ENCODE peak calls at places on chromosomes 6 and 20, in seven cellular contexts. F is body of pancreas; W is H9; I is activated CD8-positive, alpha-beta T cell treated with anti-CD3 and anti-CD28 coated beads for 36 hours; O is AG04450; L is pancreas; N is HFF-Myc. V is an unnamed sample.

GRCh38 chr6:149964243-149965190 is 774 bp downstream of the ULBP1 start:
- DNase-seq in I (peak; percentile 35), F (no peak), L (no peak), N (no peak), W (peak; percentile 50), O (no peak), V (peak; percentile 43)

GRCh38 chr6:46490425-46491200 is 636 bp downstream of the RCAN2 start:
- DNase-seq in O (no peak), I (no peak), F (peak; percentile 54), W (peak; percentile 74), L (peak; percentile 76), N (no peak), V (peak; percentile 77)

GRCh38 chr6:159169193-159169555 is at the start of gene FNDC1:
- DNase-seq in N (no peak), O (no peak), F (peak; percentile 41), I (peak; percentile 67), L (no peak), W (peak; percentile 48), V (peak; percentile 81)

GRCh38 chr6:163944897-163945296 is 530.4 kb downstream of the QKI start:
- DNase-seq in O (no peak), N (no peak), W (no peak), I (no peak), F (no peak), L (no peak), V (no peak)

GRCh38 chr20:36821964-36822437 is 48.4 kb upstream of the DSN1 start:
- DNase-seq in F (no peak), W (no peak), O (no peak), I (no peak), N (no peak), L (no peak), V (no peak)

GRCh38 chr6:11950109-11950508 is 62.0 kb upstream of the HIVEP1 start:
- DNase-seq in O (no peak), N (no peak), I (no peak), W (no peak), F (no peak), L (no peak), V (no peak)

GRCh38 chr6:74578339-74578738 is 627.5 kb downstream of the COL12A1 start:
- DNase-seq in N (peak; percentile 80), W (no peak), I (no peak), L (no peak), F (no peak), O (peak; percentile 58), V (no peak)

GRCh38 chr6:40912158-40912946 is 126.7 kb downstream of the UNC5CL start:
- DNase-seq in F (peak; percentile 84), L (peak; percentile 70), I (peak; percentile 70), O (no peak), W (peak; percentile 74), N (peak; percentile 33), V (peak; percentile 36)

GRCh38 chr20:49729780-49730179 is 16.1 kb upstream of the B4GALT5 start:
- DNase-seq in W (no peak), F (no peak), N (no peak), O (peak; percentile 16), L (no peak), I (no peak), V (no peak)

GRCh38 chr20:48175261-48175660 is 390.0 kb upstream of the SULF2 start:
- DNase-seq in W (no peak), O (no peak), F (no peak), N (no peak), I (no peak), L (no peak), V (no peak)

GRCh38 chr6:137804647-137805046 is 62.4 kb upstream of the TNFAIP3 start:
- DNase-seq in W (no peak), N (no peak), I (no peak), O (no peak), F (no peak), L (no peak), V (no peak)

GRCh38 chr6:93962566-93962965 is 543.2 kb upstream of the EPHA7 start:
- DNase-seq in F (no peak), N (no peak), O (no peak), I (no peak), L (peak; percentile 13), W (no peak), V (no peak)

GRCh38 chr20:62702886-62703852 is 5.5 kb upstream of the NTSR1 start:
- DNase-seq in I (peak; percentile 55), L (peak; percentile 28), O (peak; percentile 72), W (no peak), N (peak; percentile 85), F (no peak), V (no peak)

GRCh38 chr6:87174078-87174579 is 18.8 kb downstream of the ZNF292 start:
- DNase-seq in O (no peak), F (no peak), W (no peak), N (no peak), L (no peak), I (no peak), V (no peak)

GRCh38 chr20:48292806-48293205 is 507.5 kb upstream of the SULF2 start:
- DNase-seq in L (no peak), F (no peak), N (no peak), I (no peak), W (peak; percentile 79), O (no peak), V (no peak)

GRCh38 chr6:7085911-7086310 is 21.9 kb upstream of the RREB1 start:
- DNase-seq in W (no peak), O (no peak), N (no peak), F (peak; percentile 60), L (no peak), I (peak; percentile 28), V (no peak)

GRCh38 chr6:100549406-100550167 is 84.9 kb upstream of the SIM1 start:
- DNase-seq in W (no peak), L (no peak), N (no peak), F (no peak), O (peak; percentile 39), I (no peak), V (no peak)

GRCh38 chr6:142304241-142304640 is 2.4 kb downstream of the ADGRG6 start:
- DNase-seq in N (no peak), O (no peak), F (no peak), L (no peak), W (no peak), I (no peak), V (no peak)

GRCh38 chr6:107396226-107396625 is 63.1 kb downstream of the PDSS2 start:
- DNase-seq in O (no peak), N (no peak), L (no peak), I (no peak), W (no peak), F (no peak), V (no peak)

GRCh38 chr6:123909989-123910388 is 106.3 kb downstream of the NKAIN2 start:
- DNase-seq in L (no peak), O (no peak), N (no peak), W (no peak), F (no peak), I (no peak), V (no peak)

GRCh38 chr6:158043008-158043407 is 61.3 kb downstream of the SYNJ2 start:
- DNase-seq in N (no peak), O (no peak), W (no peak), I (no peak), F (no peak), L (peak; percentile 47), V (no peak)

GRCh38 chr20:5482791-5483190 is 166.0 kb upstream of the PROKR2 start:
- DNase-seq in I (no peak), W (no peak), L (no peak), N (no peak), F (no peak), O (no peak), V (no peak)

GRCh38 chr6:80181352-80182081 is 75.0 kb downstream of the BCKDHB start:
- DNase-seq in W (no peak), O (no peak), N (no peak), F (no peak), L (no peak), I (no peak), V (no peak)

GRCh38 chr6:133991096-133991593 is 38.1 kb downstream of the TBPL1 start:
- DNase-seq in I (no peak), L (no peak), O (peak; percentile 61), F (peak; percentile 13), W (no peak), N (peak; percentile 56), V (no peak)

GRCh38 chr20:39210331-39211074 is 248.4 kb downstream of the DHX35 start:
- DNase-seq in I (no peak), O (no peak), L (no peak), F (no peak), N (no peak), W (no peak), V (no peak)

GRCh38 chr6:139965393-139965792 is 590.9 kb upstream of the CITED2 start:
- DNase-seq in N (no peak), F (no peak), L (no peak), I (no peak), W (no peak), O (no peak), V (no peak)

GRCh38 chr6:166862978-166863530 is 93.3 kb downstream of the RNASET2 start:
- DNase-seq in O (no peak), L (no peak), W (no peak), F (no peak), I (no peak), N (no peak), V (no peak)

GRCh38 chr6:18997375-18997826 is 610.3 kb downstream of the RNF144B start:
- DNase-seq in N (peak; percentile 0), F (peak; percentile 37), W (peak; percentile 53), L (no peak), O (no peak), I (no peak), V (no peak)
- TF ChIP-seq CTCF in N (peak; percentile 22), F (peak; percentile 59), W (peak; percentile 78), L (peak; percentile 58), O (peak; percentile 75), I (no peak), V (peak; percentile 44)

GRCh38 chr6:161557333-161558107 is 283.7 kb upstream of the AGPAT4 start:
- DNase-seq in L (no peak), O (no peak), F (no peak), I (no peak), N (no peak), W (no peak), V (no peak)
- TF ChIP-seq CTCF in L (no peak), O (no peak), F (no peak), I (no peak), N (no peak), W (peak; percentile 52), V (no peak)

DNA sequence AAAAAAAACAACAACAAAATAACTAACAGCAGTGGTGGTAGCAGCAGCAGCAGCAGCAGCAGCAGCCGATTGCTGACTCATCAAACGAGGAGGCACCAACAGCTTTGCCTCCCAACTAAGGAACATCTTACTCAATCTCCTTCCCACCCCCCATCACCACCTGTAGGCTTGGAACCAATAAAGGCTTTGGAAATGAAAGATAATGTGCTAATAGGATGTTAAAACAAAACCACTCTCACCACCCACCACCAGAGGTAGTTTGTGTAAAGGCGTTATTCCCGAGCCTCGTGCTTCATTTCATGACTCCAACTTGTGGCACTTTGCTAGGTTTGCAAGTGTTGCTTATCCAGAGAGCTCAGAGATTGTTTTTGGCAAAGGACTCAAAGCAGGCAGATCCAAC is 346.5 kb downstream of the CD83 start:
- DNase-seq in N (no peak), F (no peak), I (no peak), O (no peak), L (no peak), W (peak; percentile 52), V (no peak)
- TF ChIP-seq CTCF in N (no peak), F (no peak), I (no peak), O (peak; percentile 33), L (no peak), W (peak; percentile 41), V (no peak)

DNA sequence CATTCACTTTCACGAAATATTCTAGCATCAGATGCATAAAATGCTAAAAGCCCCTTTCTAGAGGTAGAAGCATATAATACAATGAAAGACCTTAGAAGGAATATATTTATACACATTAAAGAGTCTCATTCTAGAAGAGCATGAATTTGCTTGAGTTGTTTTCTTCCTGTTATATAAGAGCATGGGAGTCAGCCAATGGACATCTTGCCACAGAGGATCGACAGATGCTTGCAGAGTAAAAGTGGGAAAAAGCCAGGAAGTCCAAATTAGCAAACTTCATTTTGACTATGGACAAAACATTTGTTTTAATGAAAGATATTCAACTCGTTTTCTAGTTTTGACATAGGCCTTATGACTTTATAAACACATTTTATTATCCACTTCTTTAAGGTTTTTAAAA is 44.2 kb upstream of the RIPPLY2 start:
- DNase-seq in N (no peak), F (no peak), W (no peak), O (no peak), L (no peak), I (no peak), V (no peak)
- TF ChIP-seq CTCF in N (no peak), F (no peak), W (no peak), O (no peak), L (no peak), I (no peak), V (no peak)